ENCODE peak calls at places on chromosomes 4 and X, in seven cellular contexts. O, T, V, K, B, R and Z are unnamed samples.

GRCh38 chrX:44428989-44429627 is 85.6 kb upstream of the EFHC2 start:
- DNase-seq in O (no peak), T (no peak), V (no peak), K (no peak), B (no peak), R (no peak), Z (no peak)

GRCh38 chr4:102449751-102450352 is 51.3 kb upstream of the NFKB1 start:
- DNase-seq in O (no peak), T (peak; percentile 12), V (peak; percentile 70), K (peak; percentile 61), B (peak; percentile 57), R (peak; percentile 39), Z (no peak)

GRCh38 chr4:138909605-138910004 is 106.0 kb upstream of the NOCT start:
- DNase-seq in O (no peak), T (no peak), V (no peak), K (no peak), B (no peak), R (no peak), Z (no peak)

GRCh38 chr4:10619220-10619619 is 65.3 kb downstream of the CLNK start:
- DNase-seq in O (no peak), T (no peak), V (no peak), K (no peak), B (no peak), R (peak; percentile 20), Z (peak; percentile 32)

GRCh38 chrX:136272325-136272724 is 21.1 kb upstream of the MAP7D3 start:
- DNase-seq in O (no peak), T (no peak), V (no peak), K (peak; percentile 23), B (no peak), R (no peak), Z (no peak)

GRCh38 chr4:47662975-47663374 is 174.9 kb downstream of the CORIN start:
- DNase-seq in O (no peak), T (no peak), V (peak; percentile 42), K (no peak), B (no peak), R (no peak), Z (no peak)

GRCh38 chr4:93748943-93749342 is 79.6 kb upstream of the ATOH1 start:
- DNase-seq in O (no peak), T (no peak), V (no peak), K (no peak), B (no peak), R (no peak), Z (no peak)

GRCh38 chrX:143757375-143757774 is 36.8 kb upstream of the SPANXN2 start:
- DNase-seq in O (no peak), T (no peak), V (peak; percentile 37), K (no peak), B (no peak), R (no peak), Z (no peak)

GRCh38 chr4:7183161-7183560 is 9.2 kb upstream of the SORCS2 start:
- DNase-seq in O (no peak), T (no peak), V (no peak), K (no peak), B (no peak), R (no peak), Z (no peak)

GRCh38 chrX:133857648-133858269 is 127.6 kb downstream of the GPC3 start:
- DNase-seq in O (no peak), T (no peak), V (no peak), K (no peak), B (no peak), R (no peak), Z (no peak)

GRCh38 chr4:140691369-140691768 is 64.8 kb downstream of the TBC1D9 start:
- DNase-seq in O (no peak), T (no peak), V (no peak), K (peak; percentile 61), B (no peak), R (no peak), Z (no peak)

GRCh38 chrX:115696939-115697338 is 136.0 kb downstream of the PLS3 start:
- DNase-seq in O (no peak), T (no peak), V (no peak), K (no peak), B (no peak), R (no peak), Z (no peak)